ENCODE peak calls at places on chromosomes 12 and 14, in seven cellular contexts. One of them, this sample, is unnamed.

GRCh38 chr12:128012110-128012509 is 254.9 kb upstream of the TMEM132C start:
- DNase-seq in amniotic stem cell: no peak
- DNase-seq in left ventricle myocardium inferior: no peak
- DNase-seq in osteocyte: no peak
- DNase-seq in ovary: no peak
- DNase-seq in EL: no peak
- DNase-seq in prostate gland: no peak
- DNase-seq in this sample: no peak

GRCh38 chr12:113299619-113300237 is 35.2 kb downstream of the SLC8B1 start:
- DNase-seq in amniotic stem cell: peak
- DNase-seq in left ventricle myocardium inferior: peak
- DNase-seq in osteocyte: no peak
- DNase-seq in ovary: peak
- DNase-seq in EL: peak
- DNase-seq in prostate gland: peak
- DNase-seq in this sample: peak

GRCh38 chr12:22702690-22703089 is 77.7 kb downstream of the ETNK1 start:
- DNase-seq in amniotic stem cell: no peak
- DNase-seq in left ventricle myocardium inferior: no peak
- DNase-seq in osteocyte: no peak
- DNase-seq in ovary: no peak
- DNase-seq in EL: no peak
- DNase-seq in prostate gland: no peak
- DNase-seq in this sample: no peak

GRCh38 chr14:75662966-75663365 is 1.9 kb downstream of the TTLL5 start:
- DNase-seq in amniotic stem cell: no peak
- DNase-seq in left ventricle myocardium inferior: no peak
- DNase-seq in osteocyte: no peak
- DNase-seq in ovary: no peak
- DNase-seq in EL: peak
- DNase-seq in prostate gland: no peak
- DNase-seq in this sample: no peak

GRCh38 chr12:13386269-13387039 is 189.9 kb downstream of the EMP1 start:
- DNase-seq in amniotic stem cell: no peak
- DNase-seq in left ventricle myocardium inferior: no peak
- DNase-seq in osteocyte: no peak
- DNase-seq in ovary: no peak
- DNase-seq in EL: no peak
- DNase-seq in prostate gland: no peak
- DNase-seq in this sample: no peak

GRCh38 chr12:116339800-116340371 is 62.4 kb upstream of the MED13L start:
- DNase-seq in amniotic stem cell: no peak
- DNase-seq in left ventricle myocardium inferior: no peak
- DNase-seq in osteocyte: no peak
- DNase-seq in ovary: no peak
- DNase-seq in EL: peak
- DNase-seq in prostate gland: no peak
- DNase-seq in this sample: no peak

GRCh38 chr14:105087308-105087962 is 22.2 kb upstream of the GPR132 start:
- DNase-seq in amniotic stem cell: no peak
- DNase-seq in left ventricle myocardium inferior: peak
- DNase-seq in osteocyte: peak
- DNase-seq in ovary: peak
- DNase-seq in EL: peak
- DNase-seq in prostate gland: peak
- DNase-seq in this sample: peak

GRCh38 chr14:81345781-81346180 is 54.3 kb downstream of the STON2 start:
- DNase-seq in amniotic stem cell: no peak
- DNase-seq in left ventricle myocardium inferior: no peak
- DNase-seq in osteocyte: no peak
- DNase-seq in ovary: no peak
- DNase-seq in EL: no peak
- DNase-seq in prostate gland: no peak
- DNase-seq in this sample: no peak

GRCh38 chr14:91418387-91419043 is 895 bp upstream of the CCDC88C start:
- DNase-seq in amniotic stem cell: no peak
- DNase-seq in left ventricle myocardium inferior: peak
- DNase-seq in osteocyte: no peak
- DNase-seq in ovary: peak
- DNase-seq in EL: peak
- DNase-seq in prostate gland: peak
- DNase-seq in this sample: peak

GRCh38 chr12:49825971-49826421 is 2.2 kb downstream of the NCKAP5L start:
- DNase-seq in amniotic stem cell: no peak
- DNase-seq in left ventricle myocardium inferior: no peak
- DNase-seq in osteocyte: no peak
- DNase-seq in ovary: no peak
- DNase-seq in EL: peak
- DNase-seq in prostate gland: no peak
- DNase-seq in this sample: no peak

GRCh38 chr14:31993521-31993941 is 83.6 kb upstream of the ARHGAP5 start:
- DNase-seq in amniotic stem cell: no peak
- DNase-seq in left ventricle myocardium inferior: no peak
- DNase-seq in osteocyte: no peak
- DNase-seq in ovary: no peak
- DNase-seq in EL: no peak
- DNase-seq in prostate gland: no peak
- DNase-seq in this sample: no peak

GRCh38 chr12:112367986-112368385 is 14.2 kb downstream of the HECTD4 start:
- DNase-seq in amniotic stem cell: no peak
- DNase-seq in left ventricle myocardium inferior: no peak
- DNase-seq in osteocyte: no peak
- DNase-seq in ovary: no peak
- DNase-seq in EL: no peak
- DNase-seq in prostate gland: no peak
- DNase-seq in this sample: no peak

GRCh38 chr12:124030008-124030407 is 57.0 kb downstream of the ZNF664 start:
- DNase-seq in amniotic stem cell: no peak
- DNase-seq in left ventricle myocardium inferior: no peak
- DNase-seq in osteocyte: no peak
- DNase-seq in ovary: no peak
- DNase-seq in EL: peak
- DNase-seq in prostate gland: no peak
- DNase-seq in this sample: no peak

GRCh38 chr14:34190746-34191145 is 239.9 kb upstream of the EGLN3 start:
- DNase-seq in amniotic stem cell: no peak
- DNase-seq in left ventricle myocardium inferior: no peak
- DNase-seq in osteocyte: no peak
- DNase-seq in ovary: no peak
- DNase-seq in EL: no peak
- DNase-seq in prostate gland: no peak
- DNase-seq in this sample: no peak

GRCh38 chr12:47885566-47885965 is 19.2 kb downstream of the VDR start:
- DNase-seq in amniotic stem cell: no peak
- DNase-seq in left ventricle myocardium inferior: no peak
- DNase-seq in osteocyte: no peak
- DNase-seq in ovary: no peak
- DNase-seq in EL: no peak
- DNase-seq in prostate gland: no peak
- DNase-seq in this sample: no peak

GRCh38 chr14:36659822-36660735 is 1.6 kb upstream of the PAX9 start:
- DNase-seq in amniotic stem cell: no peak
- DNase-seq in left ventricle myocardium inferior: no peak
- DNase-seq in osteocyte: no peak
- DNase-seq in ovary: no peak
- DNase-seq in EL: no peak
- DNase-seq in prostate gland: no peak
- DNase-seq in this sample: no peak

GRCh38 chr14:96001866-96002510 is 37.2 kb upstream of the C14orf132 start:
- DNase-seq in amniotic stem cell: no peak
- DNase-seq in left ventricle myocardium inferior: no peak
- DNase-seq in osteocyte: peak
- DNase-seq in ovary: no peak
- DNase-seq in EL: peak
- DNase-seq in prostate gland: no peak
- DNase-seq in this sample: no peak

GRCh38 chr12:51369581-51369980 is 21.6 kb downstream of the GALNT6 start:
- DNase-seq in amniotic stem cell: no peak
- DNase-seq in left ventricle myocardium inferior: no peak
- DNase-seq in osteocyte: no peak
- DNase-seq in ovary: no peak
- DNase-seq in EL: no peak
- DNase-seq in prostate gland: no peak
- DNase-seq in this sample: no peak

GRCh38 chr14:104446611-104447010 is 133.0 kb upstream of the C14orf180 start:
- DNase-seq in amniotic stem cell: no peak
- DNase-seq in left ventricle myocardium inferior: no peak
- DNase-seq in osteocyte: peak
- DNase-seq in ovary: no peak
- DNase-seq in EL: no peak
- DNase-seq in prostate gland: no peak
- DNase-seq in this sample: no peak

GRCh38 chr12:79295572-79295971 is 395.2 kb downstream of the PAWR start:
- DNase-seq in amniotic stem cell: no peak
- DNase-seq in left ventricle myocardium inferior: no peak
- DNase-seq in osteocyte: no peak
- DNase-seq in ovary: no peak
- DNase-seq in EL: no peak
- DNase-seq in prostate gland: no peak
- DNase-seq in this sample: no peak

GRCh38 chr12:80432061-80432460 is 12.0 kb upstream of the PTPRQ start:
- DNase-seq in amniotic stem cell: no peak
- DNase-seq in left ventricle myocardium inferior: no peak
- DNase-seq in osteocyte: no peak
- DNase-seq in ovary: no peak
- DNase-seq in EL: no peak
- DNase-seq in prostate gland: no peak
- DNase-seq in this sample: no peak

GRCh38 chr12:57389033-57389432 is 41.8 kb downstream of the R3HDM2 start:
- DNase-seq in amniotic stem cell: peak
- DNase-seq in left ventricle myocardium inferior: no peak
- DNase-seq in osteocyte: no peak
- DNase-seq in ovary: no peak
- DNase-seq in EL: peak
- DNase-seq in prostate gland: no peak
- DNase-seq in this sample: no peak

GRCh38 chr12:125518074-125518473 is 452.8 kb downstream of the AACS start:
- DNase-seq in amniotic stem cell: no peak
- DNase-seq in left ventricle myocardium inferior: no peak
- DNase-seq in osteocyte: no peak
- DNase-seq in ovary: no peak
- DNase-seq in EL: no peak
- DNase-seq in prostate gland: no peak
- DNase-seq in this sample: no peak

GRCh38 chr12:42364692-42365091 is 38.7 kb downstream of the PPHLN1 start:
- DNase-seq in amniotic stem cell: no peak
- DNase-seq in left ventricle myocardium inferior: no peak
- DNase-seq in osteocyte: no peak
- DNase-seq in ovary: no peak
- DNase-seq in EL: no peak
- DNase-seq in prostate gland: no peak
- DNase-seq in this sample: no peak

GRCh38 chr12:68240975-68241374 is 12.4 kb downstream of the IL22 start:
- DNase-seq in amniotic stem cell: no peak
- DNase-seq in left ventricle myocardium inferior: no peak
- DNase-seq in osteocyte: no peak
- DNase-seq in ovary: peak
- DNase-seq in EL: peak
- DNase-seq in prostate gland: no peak
- DNase-seq in this sample: no peak